ENCODE peak calls at places on chromosomes 5 and 9, in nine cellular contexts. One of them, this sample, is unnamed.

GRCh38 chr9:124828679-124829669 is 24.3 kb upstream of the WDR38 start:
- DNase-seq in activated CD4-positive, alpha-beta T cell treated with anti-CD3 and anti-CD28 coated beads for 48 hours: no peak
- DNase-seq in heart left ventricle: no peak
- DNase-seq in amygdala: no peak
- DNase-seq in CD8-positive, alpha-beta T cell: no peak
- DNase-seq in putamen: no peak
- DNase-seq in NCI-H748 treated with DMSO at 0.1 percent for 48 hours: no peak
- DNase-seq in HEK293T: no peak
- DNase-seq in KBM-7: no peak
- DNase-seq in this sample: no peak

GRCh38 chr9:76302947-76303550 is 91.2 kb downstream of the RFK start:
- DNase-seq in heart left ventricle: no peak
- DNase-seq in HEK293T: peak; percentile 53
- DNase-seq in amygdala: no peak
- DNase-seq in putamen: no peak
- DNase-seq in NCI-H748 treated with DMSO at 0.1 percent for 48 hours: peak; percentile 79
- DNase-seq in KBM-7: peak; percentile 46
- DNase-seq in activated CD4-positive, alpha-beta T cell treated with anti-CD3 and anti-CD28 coated beads for 48 hours: peak; percentile 17
- DNase-seq in CD8-positive, alpha-beta T cell: no peak
- DNase-seq in this sample: no peak

GRCh38 chr5:86320266-86320665 is 297.5 kb upstream of the COX7C start:
- DNase-seq in KBM-7: no peak
- DNase-seq in amygdala: no peak
- DNase-seq in heart left ventricle: no peak
- DNase-seq in activated CD4-positive, alpha-beta T cell treated with anti-CD3 and anti-CD28 coated beads for 48 hours: no peak
- DNase-seq in putamen: no peak
- DNase-seq in NCI-H748 treated with DMSO at 0.1 percent for 48 hours: no peak
- DNase-seq in HEK293T: no peak
- DNase-seq in CD8-positive, alpha-beta T cell: no peak
- DNase-seq in this sample: no peak

GRCh38 chr5:181191526-181192336 is 13.3 kb downstream of the TRIM7 start:
- DNase-seq in activated CD4-positive, alpha-beta T cell treated with anti-CD3 and anti-CD28 coated beads for 48 hours: peak; percentile 95
- DNase-seq in KBM-7: peak; percentile 98
- DNase-seq in CD8-positive, alpha-beta T cell: peak; percentile 96
- DNase-seq in amygdala: no peak
- DNase-seq in HEK293T: peak; percentile 93
- DNase-seq in putamen: peak; percentile 96
- DNase-seq in NCI-H748 treated with DMSO at 0.1 percent for 48 hours: no peak
- DNase-seq in heart left ventricle: peak; percentile 95
- DNase-seq in this sample: no peak

GRCh38 chr9:96173640-96174039 is 128.3 kb downstream of the HSD17B3 start:
- DNase-seq in amygdala: no peak
- DNase-seq in HEK293T: no peak
- DNase-seq in CD8-positive, alpha-beta T cell: no peak
- DNase-seq in putamen: no peak
- DNase-seq in activated CD4-positive, alpha-beta T cell treated with anti-CD3 and anti-CD28 coated beads for 48 hours: no peak
- DNase-seq in heart left ventricle: no peak
- DNase-seq in KBM-7: no peak
- DNase-seq in NCI-H748 treated with DMSO at 0.1 percent for 48 hours: no peak
- DNase-seq in this sample: no peak

GRCh38 chr9:105887679-105888078 is 193.3 kb downstream of the TMEM38B start:
- DNase-seq in CD8-positive, alpha-beta T cell: no peak
- DNase-seq in HEK293T: no peak
- DNase-seq in KBM-7: peak; percentile 56
- DNase-seq in NCI-H748 treated with DMSO at 0.1 percent for 48 hours: no peak
- DNase-seq in activated CD4-positive, alpha-beta T cell treated with anti-CD3 and anti-CD28 coated beads for 48 hours: no peak
- DNase-seq in amygdala: no peak
- DNase-seq in putamen: no peak
- DNase-seq in heart left ventricle: no peak
- DNase-seq in this sample: no peak

GRCh38 chr5:151680944-151681427 is 5.7 kb downstream of the SPARC start:
- DNase-seq in KBM-7: no peak
- DNase-seq in amygdala: no peak
- DNase-seq in CD8-positive, alpha-beta T cell: no peak
- DNase-seq in heart left ventricle: peak; percentile 37
- DNase-seq in putamen: no peak
- DNase-seq in HEK293T: no peak
- DNase-seq in NCI-H748 treated with DMSO at 0.1 percent for 48 hours: no peak
- DNase-seq in activated CD4-positive, alpha-beta T cell treated with anti-CD3 and anti-CD28 coated beads for 48 hours: no peak
- DNase-seq in this sample: no peak

GRCh38 chr9:134002796-134003195 is 10.7 kb upstream of the VAV2 start:
- DNase-seq in activated CD4-positive, alpha-beta T cell treated with anti-CD3 and anti-CD28 coated beads for 48 hours: no peak
- DNase-seq in amygdala: no peak
- DNase-seq in CD8-positive, alpha-beta T cell: no peak
- DNase-seq in HEK293T: no peak
- DNase-seq in KBM-7: no peak
- DNase-seq in heart left ventricle: no peak
- DNase-seq in NCI-H748 treated with DMSO at 0.1 percent for 48 hours: no peak
- DNase-seq in putamen: no peak
- DNase-seq in this sample: no peak

GRCh38 chr5:109388407-109388806 is 21.4 kb downstream of the PJA2 start:
- DNase-seq in heart left ventricle: no peak
- DNase-seq in putamen: no peak
- DNase-seq in activated CD4-positive, alpha-beta T cell treated with anti-CD3 and anti-CD28 coated beads for 48 hours: no peak
- DNase-seq in KBM-7: no peak
- DNase-seq in HEK293T: no peak
- DNase-seq in NCI-H748 treated with DMSO at 0.1 percent for 48 hours: no peak
- DNase-seq in CD8-positive, alpha-beta T cell: no peak
- DNase-seq in amygdala: no peak
- DNase-seq in this sample: no peak

GRCh38 chr5:82551840-82552385 is 273.8 kb upstream of the RPS23 start:
- DNase-seq in putamen: no peak
- DNase-seq in amygdala: no peak
- DNase-seq in heart left ventricle: no peak
- DNase-seq in HEK293T: peak; percentile 22
- DNase-seq in activated CD4-positive, alpha-beta T cell treated with anti-CD3 and anti-CD28 coated beads for 48 hours: no peak
- DNase-seq in NCI-H748 treated with DMSO at 0.1 percent for 48 hours: no peak
- DNase-seq in CD8-positive, alpha-beta T cell: no peak
- DNase-seq in KBM-7: no peak
- DNase-seq in this sample: no peak

GRCh38 chr9:28696960-28697359 is 1123.7 kb upstream of the C9orf72 start:
- DNase-seq in CD8-positive, alpha-beta T cell: no peak
- DNase-seq in activated CD4-positive, alpha-beta T cell treated with anti-CD3 and anti-CD28 coated beads for 48 hours: no peak
- DNase-seq in heart left ventricle: no peak
- DNase-seq in NCI-H748 treated with DMSO at 0.1 percent for 48 hours: no peak
- DNase-seq in putamen: no peak
- DNase-seq in amygdala: no peak
- DNase-seq in KBM-7: no peak
- DNase-seq in HEK293T: no peak
- DNase-seq in this sample: no peak

GRCh38 chr9:106920091-106920490 is 57.1 kb downstream of the ZNF462 start:
- DNase-seq in CD8-positive, alpha-beta T cell: no peak
- DNase-seq in NCI-H748 treated with DMSO at 0.1 percent for 48 hours: no peak
- DNase-seq in heart left ventricle: no peak
- DNase-seq in HEK293T: no peak
- DNase-seq in amygdala: no peak
- DNase-seq in putamen: no peak
- DNase-seq in KBM-7: no peak
- DNase-seq in activated CD4-positive, alpha-beta T cell treated with anti-CD3 and anti-CD28 coated beads for 48 hours: no peak
- DNase-seq in this sample: no peak

GRCh38 chr9:135744333-135745070 is 42.5 kb downstream of the KCNT1 start:
- DNase-seq in HEK293T: no peak
- DNase-seq in NCI-H748 treated with DMSO at 0.1 percent for 48 hours: no peak
- DNase-seq in putamen: no peak
- DNase-seq in amygdala: no peak
- DNase-seq in heart left ventricle: no peak
- DNase-seq in KBM-7: no peak
- DNase-seq in activated CD4-positive, alpha-beta T cell treated with anti-CD3 and anti-CD28 coated beads for 48 hours: no peak
- DNase-seq in CD8-positive, alpha-beta T cell: no peak
- DNase-seq in this sample: no peak

GRCh38 chr9:107489687-107490605 is at the start of gene KLF4:
- DNase-seq in KBM-7: peak; percentile 54
- DNase-seq in putamen: peak; percentile 87
- DNase-seq in HEK293T: peak; percentile 92
- DNase-seq in amygdala: peak; percentile 72
- DNase-seq in NCI-H748 treated with DMSO at 0.1 percent for 48 hours: peak; percentile 95
- DNase-seq in CD8-positive, alpha-beta T cell: no peak
- DNase-seq in activated CD4-positive, alpha-beta T cell treated with anti-CD3 and anti-CD28 coated beads for 48 hours: peak; percentile 82
- DNase-seq in heart left ventricle: peak; percentile 92
- DNase-seq in this sample: peak; percentile 87

GRCh38 chr9:119020284-119020683 is 349.0 kb downstream of the BRINP1 start:
- DNase-seq in putamen: no peak
- DNase-seq in amygdala: no peak
- DNase-seq in NCI-H748 treated with DMSO at 0.1 percent for 48 hours: no peak
- DNase-seq in activated CD4-positive, alpha-beta T cell treated with anti-CD3 and anti-CD28 coated beads for 48 hours: no peak
- DNase-seq in CD8-positive, alpha-beta T cell: no peak
- DNase-seq in KBM-7: no peak
- DNase-seq in HEK293T: no peak
- DNase-seq in heart left ventricle: peak; percentile 45
- DNase-seq in this sample: no peak

GRCh38 chr9:120913673-120914266 is 12.8 kb downstream of the TRAF1 start:
- DNase-seq in putamen: no peak
- DNase-seq in heart left ventricle: no peak
- DNase-seq in KBM-7: no peak
- DNase-seq in CD8-positive, alpha-beta T cell: no peak
- DNase-seq in NCI-H748 treated with DMSO at 0.1 percent for 48 hours: no peak
- DNase-seq in HEK293T: no peak
- DNase-seq in activated CD4-positive, alpha-beta T cell treated with anti-CD3 and anti-CD28 coated beads for 48 hours: peak; percentile 62
- DNase-seq in amygdala: no peak
- DNase-seq in this sample: no peak

GRCh38 chr5:6545770-6546690 is 86.8 kb downstream of the NSUN2 start:
- DNase-seq in activated CD4-positive, alpha-beta T cell treated with anti-CD3 and anti-CD28 coated beads for 48 hours: no peak
- DNase-seq in putamen: peak; percentile 24
- DNase-seq in CD8-positive, alpha-beta T cell: no peak
- DNase-seq in KBM-7: no peak
- DNase-seq in amygdala: no peak
- DNase-seq in NCI-H748 treated with DMSO at 0.1 percent for 48 hours: peak; percentile 99
- DNase-seq in HEK293T: no peak
- DNase-seq in heart left ventricle: no peak
- DNase-seq in this sample: no peak

GRCh38 chr5:146877178-146877681 is 1.3 kb downstream of the PPP2R2B start:
- DNase-seq in NCI-H748 treated with DMSO at 0.1 percent for 48 hours: peak; percentile 14
- DNase-seq in HEK293T: no peak
- DNase-seq in amygdala: peak; percentile 21
- DNase-seq in activated CD4-positive, alpha-beta T cell treated with anti-CD3 and anti-CD28 coated beads for 48 hours: peak; percentile 3
- DNase-seq in putamen: peak; percentile 50
- DNase-seq in KBM-7: no peak
- DNase-seq in heart left ventricle: no peak
- DNase-seq in CD8-positive, alpha-beta T cell: no peak
- DNase-seq in this sample: no peak

GRCh38 chr9:126521551-126521950 is 92.2 kb upstream of the LMX1B start:
- DNase-seq in activated CD4-positive, alpha-beta T cell treated with anti-CD3 and anti-CD28 coated beads for 48 hours: no peak
- DNase-seq in KBM-7: no peak
- DNase-seq in NCI-H748 treated with DMSO at 0.1 percent for 48 hours: no peak
- DNase-seq in heart left ventricle: no peak
- DNase-seq in CD8-positive, alpha-beta T cell: no peak
- DNase-seq in putamen: no peak
- DNase-seq in HEK293T: no peak
- DNase-seq in amygdala: no peak
- DNase-seq in this sample: no peak

GRCh38 chr5:3510642-3511041 is 85.0 kb upstream of the IRX1 start:
- DNase-seq in putamen: no peak
- DNase-seq in amygdala: no peak
- DNase-seq in activated CD4-positive, alpha-beta T cell treated with anti-CD3 and anti-CD28 coated beads for 48 hours: no peak
- DNase-seq in NCI-H748 treated with DMSO at 0.1 percent for 48 hours: no peak
- DNase-seq in KBM-7: no peak
- DNase-seq in CD8-positive, alpha-beta T cell: no peak
- DNase-seq in HEK293T: no peak
- DNase-seq in heart left ventricle: no peak
- DNase-seq in this sample: no peak

GRCh38 chr5:181221792-181222629 is 1.1 kb upstream of the TRIM41 start:
- DNase-seq in KBM-7: peak; percentile 96
- DNase-seq in HEK293T: peak; percentile 63
- DNase-seq in activated CD4-positive, alpha-beta T cell treated with anti-CD3 and anti-CD28 coated beads for 48 hours: peak; percentile 98
- DNase-seq in NCI-H748 treated with DMSO at 0.1 percent for 48 hours: no peak
- DNase-seq in putamen: peak; percentile 91
- DNase-seq in amygdala: no peak
- DNase-seq in CD8-positive, alpha-beta T cell: peak; percentile 96
- DNase-seq in heart left ventricle: peak; percentile 92
- DNase-seq in this sample: no peak

GRCh38 chr5:14665110-14665822 is 748 bp downstream of the OTULIN start:
- DNase-seq in amygdala: no peak
- DNase-seq in HEK293T: peak; percentile 26
- DNase-seq in heart left ventricle: peak; percentile 40
- DNase-seq in KBM-7: peak; percentile 55
- DNase-seq in NCI-H748 treated with DMSO at 0.1 percent for 48 hours: peak; percentile 69
- DNase-seq in putamen: peak; percentile 43
- DNase-seq in activated CD4-positive, alpha-beta T cell treated with anti-CD3 and anti-CD28 coated beads for 48 hours: peak; percentile 34
- DNase-seq in CD8-positive, alpha-beta T cell: no peak
- DNase-seq in this sample: no peak

GRCh38 chr5:66807743-66808142 is 211.6 kb downstream of the MAST4 start:
- DNase-seq in KBM-7: no peak
- DNase-seq in amygdala: no peak
- DNase-seq in putamen: peak; percentile 60
- DNase-seq in HEK293T: peak; percentile 35
- DNase-seq in heart left ventricle: no peak
- DNase-seq in CD8-positive, alpha-beta T cell: no peak
- DNase-seq in NCI-H748 treated with DMSO at 0.1 percent for 48 hours: peak; percentile 23
- DNase-seq in activated CD4-positive, alpha-beta T cell treated with anti-CD3 and anti-CD28 coated beads for 48 hours: no peak
- DNase-seq in this sample: peak; percentile 18

GRCh38 chr9:137105814-137106661 is 8.5 kb downstream of the DPP7 start:
- DNase-seq in NCI-H748 treated with DMSO at 0.1 percent for 48 hours: no peak
- DNase-seq in activated CD4-positive, alpha-beta T cell treated with anti-CD3 and anti-CD28 coated beads for 48 hours: no peak
- DNase-seq in heart left ventricle: no peak
- DNase-seq in amygdala: no peak
- DNase-seq in KBM-7: no peak
- DNase-seq in putamen: no peak
- DNase-seq in HEK293T: no peak
- DNase-seq in CD8-positive, alpha-beta T cell: no peak
- DNase-seq in this sample: no peak

GRCh38 chr5:153467546-153467945 is 22.9 kb upstream of the GRIA1 start:
- DNase-seq in KBM-7: no peak
- DNase-seq in amygdala: no peak
- DNase-seq in NCI-H748 treated with DMSO at 0.1 percent for 48 hours: no peak
- DNase-seq in heart left ventricle: no peak
- DNase-seq in activated CD4-positive, alpha-beta T cell treated with anti-CD3 and anti-CD28 coated beads for 48 hours: no peak
- DNase-seq in putamen: peak; percentile 21
- DNase-seq in CD8-positive, alpha-beta T cell: no peak
- DNase-seq in HEK293T: no peak
- DNase-seq in this sample: no peak

GRCh38 chr5:39697891-39698290 is 273.1 kb upstream of the DAB2 start:
- DNase-seq in KBM-7: no peak
- DNase-seq in amygdala: no peak
- DNase-seq in HEK293T: no peak
- DNase-seq in activated CD4-positive, alpha-beta T cell treated with anti-CD3 and anti-CD28 coated beads for 48 hours: no peak
- DNase-seq in putamen: no peak
- DNase-seq in NCI-H748 treated with DMSO at 0.1 percent for 48 hours: no peak
- DNase-seq in CD8-positive, alpha-beta T cell: no peak
- DNase-seq in heart left ventricle: no peak
- DNase-seq in this sample: no peak

GRCh38 chr5:145975361-145976066 is 39.1 kb downstream of the SH3RF2 start:
- DNase-seq in activated CD4-positive, alpha-beta T cell treated with anti-CD3 and anti-CD28 coated beads for 48 hours: peak; percentile 5
- DNase-seq in amygdala: no peak
- DNase-seq in heart left ventricle: no peak
- DNase-seq in putamen: no peak
- DNase-seq in HEK293T: peak; percentile 38
- DNase-seq in NCI-H748 treated with DMSO at 0.1 percent for 48 hours: no peak
- DNase-seq in KBM-7: no peak
- DNase-seq in CD8-positive, alpha-beta T cell: no peak
- DNase-seq in this sample: no peak

GRCh38 chr5:92758552-92758951 is 822.5 kb downstream of the NR2F1-AS1 start:
- DNase-seq in HEK293T: no peak
- DNase-seq in heart left ventricle: no peak
- DNase-seq in NCI-H748 treated with DMSO at 0.1 percent for 48 hours: no peak
- DNase-seq in amygdala: no peak
- DNase-seq in activated CD4-positive, alpha-beta T cell treated with anti-CD3 and anti-CD28 coated beads for 48 hours: no peak
- DNase-seq in KBM-7: no peak
- DNase-seq in CD8-positive, alpha-beta T cell: no peak
- DNase-seq in putamen: no peak
- DNase-seq in this sample: no peak

GRCh38 chr5:127228540-127229184 is 61.9 kb upstream of the MEGF10 start:
- DNase-seq in heart left ventricle: no peak
- DNase-seq in CD8-positive, alpha-beta T cell: no peak
- DNase-seq in KBM-7: no peak
- DNase-seq in activated CD4-positive, alpha-beta T cell treated with anti-CD3 and anti-CD28 coated beads for 48 hours: no peak
- DNase-seq in amygdala: no peak
- DNase-seq in NCI-H748 treated with DMSO at 0.1 percent for 48 hours: no peak
- DNase-seq in putamen: no peak
- DNase-seq in HEK293T: no peak
- DNase-seq in this sample: no peak

GRCh38 chr9:83583151-83584014 is 39.6 kb upstream of the IDNK start:
- DNase-seq in heart left ventricle: peak; percentile 47
- DNase-seq in CD8-positive, alpha-beta T cell: no peak
- DNase-seq in NCI-H748 treated with DMSO at 0.1 percent for 48 hours: no peak
- DNase-seq in amygdala: no peak
- DNase-seq in activated CD4-positive, alpha-beta T cell treated with anti-CD3 and anti-CD28 coated beads for 48 hours: peak; percentile 42
- DNase-seq in putamen: no peak
- DNase-seq in HEK293T: peak; percentile 65
- DNase-seq in KBM-7: peak; percentile 45
- DNase-seq in this sample: no peak

GRCh38 chr9:119556129-119556875 is 187.1 kb upstream of the BRINP1 start:
- DNase-seq in heart left ventricle: peak; percentile 66
- DNase-seq in HEK293T: peak; percentile 76
- DNase-seq in putamen: peak; percentile 58
- DNase-seq in KBM-7: peak; percentile 72
- DNase-seq in NCI-H748 treated with DMSO at 0.1 percent for 48 hours: peak; percentile 97
- DNase-seq in activated CD4-positive, alpha-beta T cell treated with anti-CD3 and anti-CD28 coated beads for 48 hours: peak; percentile 73
- DNase-seq in amygdala: peak; percentile 60
- DNase-seq in CD8-positive, alpha-beta T cell: peak; percentile 2
- DNase-seq in this sample: peak; percentile 66